ENCODE peak calls at places on chromosomes 11 and 22, in four cellular contexts. O, L, V and A are unnamed samples.

GRCh38 chr11:10405858-10406592 is 49.0 kb upstream of the AMPD3 start:
- DNase-seq in V (peak), O (peak), L (peak), A (peak)

GRCh38 chr11:1278766-1279673 is 30.4 kb downstream of the TOLLIP start:
- DNase-seq in V (no peak), L (no peak), O (no peak), A (no peak)

GRCh38 chr11:296976-297665 is 2.2 kb downstream of the IFITM5 start:
- DNase-seq in O (no peak), L (no peak), V (no peak), A (no peak)

GRCh38 chr22:17597217-17597616 is 31.3 kb downstream of the ATP6V1E1 start:
- DNase-seq in O (no peak), V (no peak), L (no peak), A (no peak)

GRCh38 chr22:48496987-48497650 is 1330.6 kb downstream of the BRD1 start:
- DNase-seq in L (no peak), O (no peak), V (no peak), A (no peak)

GRCh38 chr11:25247336-25247735 is 750.5 kb downstream of the LUZP2 start:
- DNase-seq in O (no peak), L (no peak), V (no peak), A (no peak)

GRCh38 chr11:23123766-23124165 is 263.5 kb upstream of the CCDC179 start:
- DNase-seq in V (no peak), L (no peak), O (no peak), A (no peak)

GRCh38 chr11:74086242-74086884 is 77.5 kb upstream of the UCP3 start:
- DNase-seq in L (no peak), V (no peak), O (no peak), A (no peak)

GRCh38 chr22:27377901-27378300 is 423.7 kb downstream of the MN1 start:
- DNase-seq in V (no peak), O (no peak), L (no peak), A (no peak)